ENCODE peak calls at places on chromosomes 16 and 17, in four cellular contexts. B, X, M and C are unnamed samples.

GRCh38 chr17:37137070-37137610 is 188.4 kb downstream of the AATF start:
- DNase-seq in B (no peak), X (no peak), M (no peak), C (no peak)

GRCh38 chr16:85369741-85370528 is 243.2 kb upstream of the GSE1 start:
- DNase-seq in B (peak; percentile 88), X (peak; percentile 31), M (no peak), C (peak; percentile 84)

GRCh38 chr17:38454528-38454927 is 26.3 kb downstream of the ARHGAP23 start:
- DNase-seq in B (no peak), X (no peak), M (no peak), C (no peak)

GRCh38 chr16:85134794-85135153 is 22.5 kb upstream of the CIBAR2 start:
- DNase-seq in B (peak; percentile 77), X (no peak), M (no peak), C (no peak)

GRCh38 chr16:85146922-85147651 is 34.8 kb upstream of the CIBAR2 start:
- DNase-seq in B (no peak), X (no peak), M (no peak), C (no peak)

GRCh38 chr17:58960068-58960467 is 146.6 kb downstream of the TRIM37 start:
- DNase-seq in B (no peak), X (peak; percentile 59), M (no peak), C (no peak)

GRCh38 chr17:17153709-17154108 is 52.4 kb downstream of the PLD6 start:
- DNase-seq in B (no peak), X (no peak), M (no peak), C (no peak)

GRCh38 chr17:35265071-35265470 is 22.2 kb downstream of the SLFN5 start:
- DNase-seq in B (no peak), X (no peak), M (no peak), C (no peak)

GRCh38 chr17:2580641-2581040 is 12.8 kb upstream of the PAFAH1B1 start:
- DNase-seq in B (no peak), X (no peak), M (no peak), C (no peak)

GRCh38 chr16:88871730-88872416 is 5.4 kb upstream of the PABPN1L start:
- DNase-seq in B (peak; percentile 54), X (no peak), M (no peak), C (no peak)
- TF ChIP-seq TCF7 in B (no peak), X (no peak), M (no peak), C (no peak)

GRCh38 chr16:425740-426114 is 278 bp downstream of the RAB11FIP3 start:
- DNase-seq in B (no peak), X (no peak), M (no peak), C (peak; percentile 32)
- TF ChIP-seq TCF7 in B (no peak), X (no peak), M (no peak), C (no peak)

GRCh38 chr17:78108726-78109488 is 19.6 kb downstream of the TMC6 start:
- DNase-seq in B (no peak), X (peak; percentile 35), M (no peak), C (no peak)
- TF ChIP-seq TCF7 in B (no peak), X (no peak), M (no peak), C (no peak)

GRCh38 chr17:82085031-82085861 is 12.8 kb downstream of the FASN start:
- DNase-seq in B (no peak), X (no peak), M (no peak), C (no peak)

GRCh38 chr17:82083009-82083408 is 15.0 kb downstream of the FASN start:
- DNase-seq in B (no peak), X (no peak), M (no peak), C (no peak)

GRCh38 chr17:82085931-82086764 is 11.9 kb downstream of the FASN start:
- DNase-seq in B (no peak), X (no peak), M (no peak), C (no peak)

GRCh38 chr17:82083533-82084359 is 14.3 kb downstream of the FASN start:
- DNase-seq in B (no peak), X (no peak), M (no peak), C (no peak)

DNA sequence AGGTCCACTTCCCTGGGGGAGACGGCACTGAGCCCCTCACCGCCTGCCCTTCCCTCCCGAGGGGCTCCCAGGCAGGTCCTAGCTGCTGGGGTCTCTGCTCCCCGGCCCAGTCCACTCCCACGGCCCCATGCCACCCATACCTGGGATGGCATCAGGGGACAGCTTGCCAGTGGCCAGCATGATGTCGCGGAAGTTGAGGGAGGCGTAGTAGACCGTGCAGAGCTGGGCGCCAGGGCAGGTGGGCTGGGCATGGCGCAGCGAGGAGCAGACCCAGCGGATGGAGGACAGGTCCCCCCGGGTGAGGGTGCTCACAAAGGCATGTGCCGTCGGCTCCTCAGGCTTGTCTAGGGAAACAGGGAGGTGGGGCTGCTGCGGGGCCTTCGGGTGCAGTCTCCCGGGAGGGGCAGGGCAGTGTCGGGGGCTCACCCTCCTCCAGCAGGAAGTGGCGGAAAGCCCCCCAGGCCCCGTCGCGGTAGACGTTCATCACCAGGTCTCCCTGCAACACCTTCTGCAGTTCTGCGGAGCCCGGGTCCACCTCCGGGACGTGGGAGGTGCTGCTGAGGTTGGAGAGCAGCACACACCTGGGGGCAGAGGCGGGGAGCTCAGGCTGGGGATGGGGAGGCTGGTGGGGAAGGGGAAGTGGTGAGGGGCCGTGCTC is 13.5 kb downstream of the FASN start:
- DNase-seq in B (no peak), X (no peak), M (no peak), C (no peak)
- TF ChIP-seq TCF7 in B (no peak), X (no peak), M (no peak), C (no peak)

GRCh38 chr16:53805747-53806146 is 101.8 kb downstream of the FTO start:
- DNase-seq in B (no peak), X (no peak), M (no peak), C (no peak)
- TF ChIP-seq TCF7 in B (no peak), X (no peak), M (no peak), C (no peak)